ENCODE peak calls at places on chromosomes 16 and 17, in ten cellular contexts. L is spleen, N is neural progenitor cell, B is choroid plexus epithelial cell, H is tibial nerve, M is A673, T is hepatocyte, K is endodermal cell, G is cardiac muscle cell, C is cardiac fibroblast. U is an unnamed sample.

GRCh38 chr16:66844342-66845079 is at the start of gene CA7:
- DNase-seq in L (no peak), N (peak), B (no peak), H (no peak), M (no peak), T (no peak), K (peak), G (no peak), C (no peak), U (no peak)

GRCh38 chr17:5050281-5050680 is 15.1 kb upstream of the SLC52A1 start:
- DNase-seq in L (no peak), N (no peak), B (peak), H (no peak), M (no peak), T (peak), K (no peak), G (peak), C (peak), U (no peak)

GRCh38 chr17:5023588-5024147 is 11.6 kb downstream of the SLC52A1 start:
- DNase-seq in L (no peak), N (no peak), B (no peak), H (no peak), M (no peak), T (no peak), K (no peak), G (no peak), C (no peak), U (no peak)

GRCh38 chr16:49639739-49640388 is 216.0 kb downstream of the ZNF423 start:
- DNase-seq in L (peak), N (peak), B (peak), H (no peak), M (no peak), T (peak), K (peak), G (peak), C (peak), U (peak)

GRCh38 chr17:56752263-56752662 is 81.5 kb downstream of the C17orf67 start:
- DNase-seq in L (no peak), N (no peak), B (no peak), H (no peak), M (peak), T (no peak), K (no peak), G (no peak), C (peak), U (no peak)

GRCh38 chr17:66526827-66527226 is 224.4 kb downstream of the PRKCA start:
- DNase-seq in L (no peak), N (no peak), B (no peak), H (no peak), M (no peak), T (no peak), K (no peak), G (peak), C (no peak), U (no peak)

GRCh38 chr16:25692307-25692706 is 548 bp downstream of the HS3ST4 start:
- DNase-seq in L (no peak), N (peak), B (no peak), H (no peak), M (peak), T (peak), K (peak), G (no peak), C (no peak), U (no peak)

GRCh38 chr17:61175298-61176142 is 224.1 kb upstream of the TBX2 start:
- DNase-seq in L (no peak), N (no peak), B (no peak), H (no peak), M (no peak), T (no peak), K (no peak), G (no peak), C (no peak), U (no peak)

GRCh38 chr17:72118588-72119279 is 2.1 kb upstream of the SOX9 start:
- DNase-seq in L (no peak), N (peak), B (peak), H (no peak), M (peak), T (peak), K (peak), G (peak), C (peak), U (peak)

GRCh38 chr17:66406701-66407644 is 104.6 kb downstream of the PRKCA start:
- DNase-seq in L (no peak), N (no peak), B (no peak), H (no peak), M (no peak), T (no peak), K (no peak), G (no peak), C (no peak), U (no peak)

GRCh38 chr16:66881014-66881417 is 701 bp downstream of the PDP2 start:
- DNase-seq in L (no peak), N (peak), B (no peak), H (no peak), M (no peak), T (peak), K (no peak), G (no peak), C (no peak), U (no peak)

GRCh38 chr17:79834575-79835469 is 4.4 kb downstream of the CBX4 start:
- DNase-seq in L (peak), N (peak), B (no peak), H (no peak), M (peak), T (peak), K (peak), G (peak), C (no peak), U (no peak)

GRCh38 chr16:75301804-75302203 is 50.4 kb upstream of the BCAR1 start:
- DNase-seq in L (no peak), N (no peak), B (no peak), H (no peak), M (no peak), T (peak), K (no peak), G (no peak), C (no peak), U (no peak)

GRCh38 chr17:80527016-80527645 is 17.5 kb upstream of the RPTOR start:
- DNase-seq in L (no peak), N (no peak), B (no peak), H (no peak), M (no peak), T (no peak), K (no peak), G (no peak), C (peak), U (no peak)

GRCh38 chr16:67833035-67833417 is 9.1 kb upstream of the THAP11 start:
- DNase-seq in L (no peak), N (no peak), B (peak), H (no peak), M (no peak), T (no peak), K (peak), G (peak), C (peak), U (no peak)

GRCh38 chr17:78741644-78742284 is 40.3 kb downstream of the CYTH1 start:
- DNase-seq in L (no peak), N (no peak), B (no peak), H (no peak), M (no peak), T (no peak), K (no peak), G (no peak), C (no peak), U (no peak)

GRCh38 chr17:43702636-43703035 is 40.9 kb upstream of the MEOX1 start:
- DNase-seq in L (no peak), N (no peak), B (peak), H (no peak), M (peak), T (no peak), K (peak), G (no peak), C (peak), U (no peak)

GRCh38 chr16:50928065-50928464 is 186.2 kb downstream of the CYLD start:
- DNase-seq in L (no peak), N (no peak), B (no peak), H (no peak), M (no peak), T (no peak), K (no peak), G (no peak), C (no peak), U (no peak)

GRCh38 chr17:61157246-61157887 is 242.3 kb upstream of the TBX2 start:
- DNase-seq in L (no peak), N (no peak), B (peak), H (no peak), M (peak), T (peak), K (no peak), G (peak), C (peak), U (peak)

GRCh38 chr17:45784583-45785372 is 658 bp downstream of the CRHR1 start:
- DNase-seq in L (peak), N (peak), B (no peak), H (no peak), M (peak), T (peak), K (peak), G (peak), C (no peak), U (no peak)

DNA sequence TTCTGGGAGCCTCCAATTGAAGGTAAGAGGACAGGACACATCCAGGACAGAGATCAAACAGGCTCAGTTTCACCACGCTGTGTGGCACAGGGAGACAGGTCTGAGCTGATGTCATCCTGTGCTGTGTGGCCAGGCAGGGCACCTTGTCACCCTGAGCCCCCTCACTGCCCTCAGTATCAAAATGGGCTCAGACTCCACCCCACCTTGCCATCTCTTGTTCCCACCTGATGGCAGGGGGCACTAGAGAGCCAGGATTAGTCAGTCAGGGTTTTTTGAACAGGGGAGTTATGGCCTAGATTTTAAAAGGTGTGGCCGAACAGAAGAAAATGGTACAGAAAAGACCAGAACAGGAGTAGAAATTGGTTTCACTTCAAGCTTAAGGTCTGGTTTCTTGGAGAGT is 2.6 kb downstream of the KAT2A start:
- DNase-seq in L (no peak), N (peak), B (peak), H (no peak), M (peak), T (no peak), K (peak), G (peak), C (peak), U (no peak)
- TF ChIP-seq CTCF in L (peak), N (peak), B (peak), H (peak), M (peak), T (peak), K (peak), G (peak), C (peak), U (peak)

GRCh38 chr17:82271401-82271800 is 2.1 kb downstream of the CSNK1D start:
- DNase-seq in L (peak), N (no peak), B (no peak), H (no peak), M (no peak), T (no peak), K (no peak), G (no peak), C (no peak), U (no peak)
- H3K4me3 ChIP-seq in L (no peak), N (peak), B (peak), H (no peak), M (no peak), T (no peak), K (peak), G (peak), C (peak), U (peak)

GRCh38 chr16:9946022-9946720 is 236.1 kb downstream of the GRIN2A start:
- DNase-seq in L (no peak), N (no peak), B (no peak), H (no peak), M (no peak), T (no peak), K (peak), G (no peak), C (no peak), U (no peak)
- TF ChIP-seq CTCF in L (no peak), N (no peak), B (no peak), H (no peak), M (no peak), T (no peak), K (peak), G (no peak), C (no peak), U (peak)

DNA sequence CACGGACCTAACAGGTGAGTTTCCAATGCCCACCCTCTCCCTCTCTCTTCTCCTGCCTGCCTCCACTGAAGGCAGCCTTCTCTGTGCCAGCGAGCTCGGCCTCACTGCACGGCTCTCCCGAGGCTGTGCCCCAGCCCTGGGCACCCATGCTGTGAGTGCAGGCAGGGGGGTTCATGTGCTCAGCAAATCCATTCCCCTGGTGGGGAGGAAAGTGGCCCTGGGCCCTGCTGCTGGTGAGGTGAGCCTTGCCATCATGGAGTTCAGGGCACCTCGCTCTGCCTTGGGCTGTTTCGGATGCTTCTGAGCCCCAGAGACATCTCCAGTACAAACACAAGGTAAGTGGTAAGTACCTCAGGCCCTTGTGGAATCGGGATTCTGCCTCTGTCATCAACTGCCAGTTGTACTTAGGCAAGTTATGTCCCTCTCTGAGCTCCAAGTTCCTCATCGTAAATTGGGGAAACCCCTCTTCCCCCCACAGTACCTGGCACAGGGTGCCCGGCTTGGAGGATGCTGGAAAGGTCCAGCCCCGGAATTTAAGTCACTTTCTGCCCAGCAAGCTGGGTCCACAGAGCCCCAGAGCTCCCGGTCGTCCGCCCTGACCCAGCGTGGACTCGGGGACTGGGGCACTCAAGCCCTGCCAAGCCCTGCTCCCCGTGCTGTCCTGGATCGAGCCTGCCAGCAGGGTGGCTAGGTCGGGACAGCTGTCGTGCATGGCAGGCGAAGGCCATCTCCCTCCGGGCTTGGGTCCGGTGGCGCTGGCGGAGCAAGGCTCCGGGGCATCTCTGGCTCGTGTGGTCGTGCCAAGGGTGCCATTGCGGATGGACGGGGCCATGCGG is 684 bp upstream of the NUDT16L1 start:
- DNase-seq in L (peak), N (peak), B (peak), H (no peak), M (no peak), T (peak), K (peak), G (peak), C (no peak), U (no peak)
- H3K4me3 ChIP-seq in L (peak), N (peak), B (peak), H (peak), M (peak), T (peak), K (peak), G (peak), C (peak), U (peak)

DNA sequence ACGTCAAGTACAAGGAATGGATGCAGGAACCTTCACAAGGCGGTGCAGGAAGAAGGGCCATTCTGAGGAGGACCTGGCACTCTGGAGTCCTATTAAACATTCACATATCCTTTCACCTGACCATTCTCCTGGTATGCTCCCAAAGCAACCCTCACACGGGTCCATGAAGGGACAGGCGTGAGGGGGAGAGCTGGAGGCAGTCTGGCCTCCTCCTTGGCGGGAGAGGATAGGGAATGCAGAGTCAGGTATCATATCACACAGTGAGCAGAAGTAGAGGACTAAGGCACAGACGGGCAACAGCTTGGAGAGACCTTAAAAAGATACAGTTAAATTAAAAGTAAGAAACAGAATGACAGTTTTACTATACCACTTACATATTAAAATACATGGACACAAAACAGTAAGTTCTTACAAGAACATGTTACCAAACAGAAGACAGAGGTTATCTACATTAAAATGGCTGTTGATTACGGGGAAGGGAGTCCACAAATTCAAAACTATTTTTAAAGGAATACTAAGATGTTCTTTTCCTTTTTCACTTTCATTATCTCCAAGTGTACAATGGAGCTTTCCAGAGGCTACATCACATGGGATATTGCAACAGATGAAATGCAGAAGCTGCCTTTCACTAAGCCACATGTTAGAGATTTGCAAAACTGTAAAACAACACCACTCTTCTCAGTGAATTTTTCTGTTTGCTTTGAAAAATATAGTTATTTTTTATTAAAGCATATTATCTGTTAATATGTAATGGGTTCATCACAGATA is 53.8 kb downstream of the XPO6 start:
- DNase-seq in L (no peak), N (no peak), B (peak), H (no peak), M (no peak), T (no peak), K (no peak), G (peak), C (peak), U (no peak)
- TF ChIP-seq CTCF in L (no peak), N (no peak), B (no peak), H (no peak), M (no peak), T (no peak), K (no peak), G (no peak), C (no peak), U (no peak)

GRCh38 chr16:80515374-80515773 is 25.4 kb upstream of the DYNLRB2 start:
- DNase-seq in L (no peak), N (no peak), B (no peak), H (no peak), M (no peak), T (no peak), K (no peak), G (no peak), C (no peak), U (no peak)

GRCh38 chr16:80512460-80512859 is 28.3 kb upstream of the DYNLRB2 start:
- DNase-seq in L (no peak), N (no peak), B (no peak), H (no peak), M (no peak), T (no peak), K (no peak), G (no peak), C (no peak), U (no peak)

GRCh38 chr16:80519189-80519588 is 21.6 kb upstream of the DYNLRB2 start:
- DNase-seq in L (no peak), N (no peak), B (no peak), H (no peak), M (no peak), T (no peak), K (no peak), G (no peak), C (no peak), U (no peak)

GRCh38 chr16:80518436-80518835 is 22.4 kb upstream of the DYNLRB2 start:
- DNase-seq in L (no peak), N (no peak), B (peak), H (no peak), M (no peak), T (no peak), K (no peak), G (no peak), C (peak), U (no peak)

DNA sequence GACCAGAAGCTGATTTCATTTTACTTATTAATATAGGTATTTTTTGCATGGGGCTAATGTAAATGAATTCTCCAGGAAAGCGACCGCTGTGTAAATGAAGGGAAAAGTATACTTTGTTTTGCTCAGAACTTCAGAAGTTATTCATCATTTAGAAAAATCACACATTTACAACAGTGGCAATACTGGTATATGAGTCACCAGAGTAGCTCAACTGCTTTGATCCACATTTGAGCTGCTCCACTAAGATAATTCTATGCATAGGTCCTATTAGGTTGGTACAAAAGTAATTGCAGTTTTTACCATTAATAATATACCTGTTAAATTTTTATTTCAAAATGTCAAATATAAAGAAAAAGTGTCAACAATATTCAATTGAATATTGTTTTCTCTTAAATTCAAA is 22.9 kb upstream of the DYNLRB2 start:
- DNase-seq in L (no peak), N (no peak), B (no peak), H (no peak), M (no peak), T (no peak), K (no peak), G (no peak), C (no peak), U (no peak)
- H3K4me3 ChIP-seq in L (no peak), N (no peak), B (no peak), H (no peak), M (no peak), T (no peak), K (no peak), G (no peak), C (no peak), U (no peak)

GRCh38 chr17:64496786-64497564 is at the start of gene POLG2:
- DNase-seq in L (peak), N (peak), B (peak), H (peak), M (peak), T (peak), K (peak), G (peak), C (peak), U (peak)
- TF ChIP-seq CTCF in L (peak), N (peak), B (peak), H (peak), M (peak), T (peak), K (peak), G (peak), C (peak), U (peak)

GRCh38 chr17:17722906-17723353 is 41.7 kb downstream of the RAI1 start:
- DNase-seq in L (no peak), N (no peak), B (no peak), H (no peak), M (no peak), T (no peak), K (no peak), G (no peak), C (no peak), U (no peak)
- H3K4me3 ChIP-seq in L (peak), N (peak), B (peak), H (peak), M (peak), T (peak), K (peak), G (peak), C (peak), U (peak)

DNA sequence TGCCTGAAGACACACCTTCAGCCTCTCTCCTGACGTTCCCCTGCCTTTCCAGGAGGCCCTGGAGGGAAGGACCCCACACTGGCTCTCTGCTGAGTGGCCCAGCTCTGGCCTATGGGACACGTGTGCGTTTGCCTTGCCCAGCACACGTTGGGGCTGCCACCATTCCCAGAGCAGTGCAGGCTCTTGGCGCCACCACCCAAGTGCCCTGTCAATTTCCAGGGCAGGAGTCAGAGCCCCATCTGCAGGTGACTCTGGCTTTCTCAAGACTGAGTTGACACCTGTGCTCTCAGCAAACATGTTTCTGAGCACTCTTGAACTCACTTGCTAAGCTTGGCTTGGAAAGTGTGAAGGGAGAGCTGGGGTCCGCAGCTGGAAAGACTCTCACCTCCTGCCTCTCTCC is 4.7 kb upstream of the IRF8 start:
- DNase-seq in L (no peak), N (no peak), B (no peak), H (no peak), M (no peak), T (no peak), K (peak), G (no peak), C (no peak), U (no peak)
- TF ChIP-seq CTCF in L (no peak), N (no peak), B (no peak), H (no peak), M (no peak), T (peak), K (peak), G (no peak), C (no peak), U (no peak)

U was measured in astrocyte of the cerebellum.